ENCODE peak calls at places on chromosomes 12 and 14, in eight cellular contexts. One of them, this sample, is unnamed.

GRCh38 chr12:26566670-26567069 is 266.3 kb downstream of the ITPR2 start:
- DNase-seq in HAP-1: no peak
- DNase-seq in kidney tubule cell: no peak
- DNase-seq in AG20443: peak
- DNase-seq in hepatocyte: no peak
- DNase-seq in colonic mucosa: no peak
- DNase-seq in stimulated activated CD4-positive, alpha-beta T cell treated with anti-CD3 and anti-CD28 coated beads, Interleukin-15, amount 100 ng/mL, for 24 hours: no peak
- DNase-seq in left lung: no peak
- DNase-seq in this sample: no peak

GRCh38 chr12:26760657-26761293 is 72.2 kb downstream of the ITPR2 start:
- DNase-seq in HAP-1: no peak
- DNase-seq in kidney tubule cell: no peak
- DNase-seq in AG20443: no peak
- DNase-seq in hepatocyte: no peak
- DNase-seq in colonic mucosa: no peak
- DNase-seq in stimulated activated CD4-positive, alpha-beta T cell treated with anti-CD3 and anti-CD28 coated beads, Interleukin-15, amount 100 ng/mL, for 24 hours: no peak
- DNase-seq in left lung: no peak
- DNase-seq in this sample: no peak

GRCh38 chr12:50271724-50272247 is 11.5 kb downstream of the LIMA1 start:
- DNase-seq in HAP-1: no peak
- DNase-seq in kidney tubule cell: peak
- DNase-seq in AG20443: peak
- DNase-seq in hepatocyte: no peak
- DNase-seq in colonic mucosa: no peak
- DNase-seq in stimulated activated CD4-positive, alpha-beta T cell treated with anti-CD3 and anti-CD28 coated beads, Interleukin-15, amount 100 ng/mL, for 24 hours: no peak
- DNase-seq in left lung: no peak
- DNase-seq in this sample: peak

GRCh38 chr12:67539946-67540345 is 108.6 kb upstream of the DYRK2 start:
- DNase-seq in HAP-1: no peak
- DNase-seq in kidney tubule cell: no peak
- DNase-seq in AG20443: peak
- DNase-seq in hepatocyte: no peak
- DNase-seq in colonic mucosa: no peak
- DNase-seq in stimulated activated CD4-positive, alpha-beta T cell treated with anti-CD3 and anti-CD28 coated beads, Interleukin-15, amount 100 ng/mL, for 24 hours: no peak
- DNase-seq in left lung: no peak
- DNase-seq in this sample: no peak

GRCh38 chr14:52792097-52792415 is 649 bp upstream of the GNPNAT1 start:
- DNase-seq in HAP-1: no peak
- DNase-seq in kidney tubule cell: no peak
- DNase-seq in AG20443: no peak
- DNase-seq in hepatocyte: no peak
- DNase-seq in colonic mucosa: no peak
- DNase-seq in stimulated activated CD4-positive, alpha-beta T cell treated with anti-CD3 and anti-CD28 coated beads, Interleukin-15, amount 100 ng/mL, for 24 hours: no peak
- DNase-seq in left lung: no peak
- DNase-seq in this sample: no peak

GRCh38 chr14:27409936-27410335 is 812.1 kb upstream of the NOVA1 start:
- DNase-seq in HAP-1: no peak
- DNase-seq in kidney tubule cell: no peak
- DNase-seq in AG20443: no peak
- DNase-seq in hepatocyte: no peak
- DNase-seq in colonic mucosa: no peak
- DNase-seq in stimulated activated CD4-positive, alpha-beta T cell treated with anti-CD3 and anti-CD28 coated beads, Interleukin-15, amount 100 ng/mL, for 24 hours: no peak
- DNase-seq in left lung: no peak
- DNase-seq in this sample: no peak

GRCh38 chr14:49019467-49020100 is 566.6 kb downstream of the RPS29 start:
- DNase-seq in HAP-1: no peak
- DNase-seq in kidney tubule cell: no peak
- DNase-seq in AG20443: no peak
- DNase-seq in hepatocyte: no peak
- DNase-seq in colonic mucosa: no peak
- DNase-seq in stimulated activated CD4-positive, alpha-beta T cell treated with anti-CD3 and anti-CD28 coated beads, Interleukin-15, amount 100 ng/mL, for 24 hours: no peak
- DNase-seq in left lung: no peak
- DNase-seq in this sample: no peak

GRCh38 chr12:90940872-90941499 is 14.0 kb downstream of the CCER1 start:
- DNase-seq in HAP-1: peak
- DNase-seq in kidney tubule cell: peak
- DNase-seq in AG20443: peak
- DNase-seq in hepatocyte: peak
- DNase-seq in colonic mucosa: no peak
- DNase-seq in stimulated activated CD4-positive, alpha-beta T cell treated with anti-CD3 and anti-CD28 coated beads, Interleukin-15, amount 100 ng/mL, for 24 hours: no peak
- DNase-seq in left lung: no peak
- DNase-seq in this sample: peak

GRCh38 chr12:20716037-20716436 is 20.9 kb downstream of the SLCO1C1 start:
- DNase-seq in HAP-1: no peak
- DNase-seq in kidney tubule cell: no peak
- DNase-seq in AG20443: no peak
- DNase-seq in hepatocyte: peak
- DNase-seq in colonic mucosa: peak
- DNase-seq in stimulated activated CD4-positive, alpha-beta T cell treated with anti-CD3 and anti-CD28 coated beads, Interleukin-15, amount 100 ng/mL, for 24 hours: no peak
- DNase-seq in left lung: no peak
- DNase-seq in this sample: no peak

GRCh38 chr12:97075583-97076268 is 168.7 kb downstream of the NEDD1 start:
- DNase-seq in HAP-1: no peak
- DNase-seq in kidney tubule cell: peak
- DNase-seq in AG20443: peak
- DNase-seq in hepatocyte: no peak
- DNase-seq in colonic mucosa: no peak
- DNase-seq in stimulated activated CD4-positive, alpha-beta T cell treated with anti-CD3 and anti-CD28 coated beads, Interleukin-15, amount 100 ng/mL, for 24 hours: no peak
- DNase-seq in left lung: no peak
- DNase-seq in this sample: peak

GRCh38 chr12:127729381-127729780 is 537.6 kb upstream of the TMEM132C start:
- DNase-seq in HAP-1: no peak
- DNase-seq in kidney tubule cell: peak
- DNase-seq in AG20443: no peak
- DNase-seq in hepatocyte: no peak
- DNase-seq in colonic mucosa: no peak
- DNase-seq in stimulated activated CD4-positive, alpha-beta T cell treated with anti-CD3 and anti-CD28 coated beads, Interleukin-15, amount 100 ng/mL, for 24 hours: no peak
- DNase-seq in left lung: no peak
- DNase-seq in this sample: no peak

GRCh38 chr14:49467091-49467490 is 119.1 kb downstream of the RPS29 start:
- DNase-seq in HAP-1: no peak
- DNase-seq in kidney tubule cell: no peak
- DNase-seq in AG20443: no peak
- DNase-seq in hepatocyte: no peak
- DNase-seq in colonic mucosa: no peak
- DNase-seq in stimulated activated CD4-positive, alpha-beta T cell treated with anti-CD3 and anti-CD28 coated beads, Interleukin-15, amount 100 ng/mL, for 24 hours: no peak
- DNase-seq in left lung: no peak
- DNase-seq in this sample: no peak

GRCh38 chr14:56953884-56954283 is 143.6 kb upstream of the OTX2 start:
- DNase-seq in HAP-1: peak
- DNase-seq in kidney tubule cell: no peak
- DNase-seq in AG20443: no peak
- DNase-seq in hepatocyte: no peak
- DNase-seq in colonic mucosa: no peak
- DNase-seq in stimulated activated CD4-positive, alpha-beta T cell treated with anti-CD3 and anti-CD28 coated beads, Interleukin-15, amount 100 ng/mL, for 24 hours: no peak
- DNase-seq in left lung: no peak
- DNase-seq in this sample: peak

GRCh38 chr14:96391293-96392118 is 422 bp upstream of the AK7 start:
- DNase-seq in HAP-1: peak
- DNase-seq in kidney tubule cell: peak
- DNase-seq in AG20443: peak
- DNase-seq in hepatocyte: peak
- DNase-seq in colonic mucosa: peak
- DNase-seq in stimulated activated CD4-positive, alpha-beta T cell treated with anti-CD3 and anti-CD28 coated beads, Interleukin-15, amount 100 ng/mL, for 24 hours: peak
- DNase-seq in left lung: peak
- DNase-seq in this sample: peak

GRCh38 chr12:121009744-121010143 is 6.5 kb downstream of the C12orf43 start:
- DNase-seq in HAP-1: peak
- DNase-seq in kidney tubule cell: peak
- DNase-seq in AG20443: peak
- DNase-seq in hepatocyte: peak
- DNase-seq in colonic mucosa: peak
- DNase-seq in stimulated activated CD4-positive, alpha-beta T cell treated with anti-CD3 and anti-CD28 coated beads, Interleukin-15, amount 100 ng/mL, for 24 hours: no peak
- DNase-seq in left lung: no peak
- DNase-seq in this sample: no peak

GRCh38 chr12:92764820-92765219 is 62.0 kb downstream of the PLEKHG7 start:
- DNase-seq in HAP-1: no peak
- DNase-seq in kidney tubule cell: no peak
- DNase-seq in AG20443: no peak
- DNase-seq in hepatocyte: no peak
- DNase-seq in colonic mucosa: no peak
- DNase-seq in stimulated activated CD4-positive, alpha-beta T cell treated with anti-CD3 and anti-CD28 coated beads, Interleukin-15, amount 100 ng/mL, for 24 hours: no peak
- DNase-seq in left lung: no peak
- DNase-seq in this sample: no peak

GRCh38 chr14:36605506-36605857 is 23.1 kb upstream of the NKX2-8 start:
- DNase-seq in HAP-1: peak
- DNase-seq in kidney tubule cell: peak
- DNase-seq in AG20443: no peak
- DNase-seq in hepatocyte: no peak
- DNase-seq in colonic mucosa: no peak
- DNase-seq in stimulated activated CD4-positive, alpha-beta T cell treated with anti-CD3 and anti-CD28 coated beads, Interleukin-15, amount 100 ng/mL, for 24 hours: no peak
- DNase-seq in left lung: no peak
- DNase-seq in this sample: no peak

GRCh38 chr12:120529641-120530314 is 820 bp upstream of the COQ5 start:
- DNase-seq in HAP-1: peak
- DNase-seq in kidney tubule cell: peak
- DNase-seq in AG20443: peak
- DNase-seq in hepatocyte: peak
- DNase-seq in colonic mucosa: peak
- DNase-seq in stimulated activated CD4-positive, alpha-beta T cell treated with anti-CD3 and anti-CD28 coated beads, Interleukin-15, amount 100 ng/mL, for 24 hours: no peak
- DNase-seq in left lung: no peak
- DNase-seq in this sample: peak

GRCh38 chr12:19186722-19187661 is 57.5 kb downstream of the PLEKHA5 start:
- DNase-seq in HAP-1: peak
- DNase-seq in kidney tubule cell: peak
- DNase-seq in AG20443: peak
- DNase-seq in hepatocyte: peak
- DNase-seq in colonic mucosa: no peak
- DNase-seq in stimulated activated CD4-positive, alpha-beta T cell treated with anti-CD3 and anti-CD28 coated beads, Interleukin-15, amount 100 ng/mL, for 24 hours: no peak
- DNase-seq in left lung: no peak
- DNase-seq in this sample: peak

GRCh38 chr12:115481141-115481540 is 796.4 kb downstream of the MED13L start:
- DNase-seq in HAP-1: no peak
- DNase-seq in kidney tubule cell: no peak
- DNase-seq in AG20443: no peak
- DNase-seq in hepatocyte: no peak
- DNase-seq in colonic mucosa: no peak
- DNase-seq in stimulated activated CD4-positive, alpha-beta T cell treated with anti-CD3 and anti-CD28 coated beads, Interleukin-15, amount 100 ng/mL, for 24 hours: no peak
- DNase-seq in left lung: no peak
- DNase-seq in this sample: no peak

GRCh38 chr12:57611810-57612710 is 825 bp downstream of the ARHGEF25 start:
- DNase-seq in HAP-1: no peak
- DNase-seq in kidney tubule cell: no peak
- DNase-seq in AG20443: no peak
- DNase-seq in hepatocyte: no peak
- DNase-seq in colonic mucosa: no peak
- DNase-seq in stimulated activated CD4-positive, alpha-beta T cell treated with anti-CD3 and anti-CD28 coated beads, Interleukin-15, amount 100 ng/mL, for 24 hours: no peak
- DNase-seq in left lung: no peak
- DNase-seq in this sample: no peak

GRCh38 chr12:112916270-112916669 is 9.5 kb downstream of the OAS1 start:
- DNase-seq in HAP-1: no peak
- DNase-seq in kidney tubule cell: no peak
- DNase-seq in AG20443: no peak
- DNase-seq in hepatocyte: no peak
- DNase-seq in colonic mucosa: peak
- DNase-seq in stimulated activated CD4-positive, alpha-beta T cell treated with anti-CD3 and anti-CD28 coated beads, Interleukin-15, amount 100 ng/mL, for 24 hours: no peak
- DNase-seq in left lung: no peak
- DNase-seq in this sample: peak

GRCh38 chr12:52238206-52238840 is 5.3 kb downstream of the KRT7 start:
- DNase-seq in HAP-1: no peak
- DNase-seq in kidney tubule cell: peak
- DNase-seq in AG20443: no peak
- DNase-seq in hepatocyte: no peak
- DNase-seq in colonic mucosa: no peak
- DNase-seq in stimulated activated CD4-positive, alpha-beta T cell treated with anti-CD3 and anti-CD28 coated beads, Interleukin-15, amount 100 ng/mL, for 24 hours: no peak
- DNase-seq in left lung: no peak
- DNase-seq in this sample: no peak

GRCh38 chr14:70919774-70920173 is 12.5 kb downstream of the PCNX1 start:
- DNase-seq in HAP-1: no peak
- DNase-seq in kidney tubule cell: peak
- DNase-seq in AG20443: no peak
- DNase-seq in hepatocyte: no peak
- DNase-seq in colonic mucosa: no peak
- DNase-seq in stimulated activated CD4-positive, alpha-beta T cell treated with anti-CD3 and anti-CD28 coated beads, Interleukin-15, amount 100 ng/mL, for 24 hours: peak
- DNase-seq in left lung: no peak
- DNase-seq in this sample: peak

GRCh38 chr12:101117842-101118241 is 92.2 kb downstream of the SLC5A8 start:
- DNase-seq in HAP-1: no peak
- DNase-seq in kidney tubule cell: peak
- DNase-seq in AG20443: no peak
- DNase-seq in hepatocyte: no peak
- DNase-seq in colonic mucosa: no peak
- DNase-seq in stimulated activated CD4-positive, alpha-beta T cell treated with anti-CD3 and anti-CD28 coated beads, Interleukin-15, amount 100 ng/mL, for 24 hours: no peak
- DNase-seq in left lung: no peak
- DNase-seq in this sample: no peak

GRCh38 chr12:82686223-82687019 is at the start of gene TMTC2:
- DNase-seq in HAP-1: peak
- DNase-seq in kidney tubule cell: peak
- DNase-seq in AG20443: peak
- DNase-seq in hepatocyte: peak
- DNase-seq in colonic mucosa: peak
- DNase-seq in stimulated activated CD4-positive, alpha-beta T cell treated with anti-CD3 and anti-CD28 coated beads, Interleukin-15, amount 100 ng/mL, for 24 hours: peak
- DNase-seq in left lung: peak
- DNase-seq in this sample: peak

GRCh38 chr12:67925551-67925950 is 63.7 kb upstream of the IFNG-AS1 start:
- DNase-seq in HAP-1: no peak
- DNase-seq in kidney tubule cell: no peak
- DNase-seq in AG20443: no peak
- DNase-seq in hepatocyte: no peak
- DNase-seq in colonic mucosa: no peak
- DNase-seq in stimulated activated CD4-positive, alpha-beta T cell treated with anti-CD3 and anti-CD28 coated beads, Interleukin-15, amount 100 ng/mL, for 24 hours: no peak
- DNase-seq in left lung: no peak
- DNase-seq in this sample: no peak

GRCh38 chr12:99029502-99030271 is 384.6 kb downstream of the APAF1 start:
- DNase-seq in HAP-1: no peak
- DNase-seq in kidney tubule cell: peak
- DNase-seq in AG20443: no peak
- DNase-seq in hepatocyte: no peak
- DNase-seq in colonic mucosa: no peak
- DNase-seq in stimulated activated CD4-positive, alpha-beta T cell treated with anti-CD3 and anti-CD28 coated beads, Interleukin-15, amount 100 ng/mL, for 24 hours: no peak
- DNase-seq in left lung: no peak
- DNase-seq in this sample: no peak

GRCh38 chr12:93081810-93082165 is 152.7 kb upstream of the EEA1 start:
- DNase-seq in HAP-1: no peak
- DNase-seq in kidney tubule cell: no peak
- DNase-seq in AG20443: no peak
- DNase-seq in hepatocyte: no peak
- DNase-seq in colonic mucosa: no peak
- DNase-seq in stimulated activated CD4-positive, alpha-beta T cell treated with anti-CD3 and anti-CD28 coated beads, Interleukin-15, amount 100 ng/mL, for 24 hours: no peak
- DNase-seq in left lung: no peak
- DNase-seq in this sample: no peak

GRCh38 chr12:19648173-19648572 is 208.9 kb downstream of the AEBP2 start:
- DNase-seq in HAP-1: no peak
- DNase-seq in kidney tubule cell: no peak
- DNase-seq in AG20443: no peak
- DNase-seq in hepatocyte: no peak
- DNase-seq in colonic mucosa: no peak
- DNase-seq in stimulated activated CD4-positive, alpha-beta T cell treated with anti-CD3 and anti-CD28 coated beads, Interleukin-15, amount 100 ng/mL, for 24 hours: no peak
- DNase-seq in left lung: no peak
- DNase-seq in this sample: peak

GRCh38 chr12:6959376-6960290 is 8.5 kb downstream of the PTPN6 start:
- DNase-seq in HAP-1: no peak
- DNase-seq in kidney tubule cell: no peak
- DNase-seq in AG20443: no peak
- DNase-seq in hepatocyte: no peak
- DNase-seq in colonic mucosa: peak
- DNase-seq in stimulated activated CD4-positive, alpha-beta T cell treated with anti-CD3 and anti-CD28 coated beads, Interleukin-15, amount 100 ng/mL, for 24 hours: no peak
- DNase-seq in left lung: peak
- DNase-seq in this sample: no peak

GRCh38 chr12:46386877-46387629 is 14.5 kb upstream of the SLC38A2 start:
- DNase-seq in HAP-1: no peak
- DNase-seq in kidney tubule cell: peak
- DNase-seq in AG20443: no peak
- DNase-seq in hepatocyte: no peak
- DNase-seq in colonic mucosa: no peak
- DNase-seq in stimulated activated CD4-positive, alpha-beta T cell treated with anti-CD3 and anti-CD28 coated beads, Interleukin-15, amount 100 ng/mL, for 24 hours: no peak
- DNase-seq in left lung: no peak
- DNase-seq in this sample: no peak

GRCh38 chr12:110677206-110677911 is 11.6 kb downstream of the HVCN1 start:
- DNase-seq in HAP-1: no peak
- DNase-seq in kidney tubule cell: no peak
- DNase-seq in AG20443: no peak
- DNase-seq in hepatocyte: no peak
- DNase-seq in colonic mucosa: no peak
- DNase-seq in stimulated activated CD4-positive, alpha-beta T cell treated with anti-CD3 and anti-CD28 coated beads, Interleukin-15, amount 100 ng/mL, for 24 hours: no peak
- DNase-seq in left lung: no peak
- DNase-seq in this sample: no peak

This sample was measured in endothelial cell of umbilical vein.